ENCODE peak calls at places on chromosome 12, in four cellular contexts. E, P, K and R are unnamed samples.

GRCh38 chr12:93773122-93773871 is 96.1 kb downstream of the CRADD start:
- DNase-seq in E (no peak), P (no peak), K (peak; percentile 31), R (no peak)

GRCh38 chr12:89731614-89732013 is 23.0 kb upstream of the ATP2B1 start:
- DNase-seq in E (no peak), P (no peak), K (no peak), R (no peak)

GRCh38 chr12:132323171-132324010 is 6.0 kb downstream of the GALNT9 start:
- DNase-seq in E (no peak), P (no peak), K (no peak), R (no peak)

GRCh38 chr12:30795660-30796507 is 41.1 kb upstream of the CAPRIN2 start:
- DNase-seq in E (peak; percentile 33), P (peak; percentile 54), K (no peak), R (peak; percentile 51)

GRCh38 chr12:121860257-121860656 is 1.6 kb upstream of the HPD start:
- DNase-seq in E (no peak), P (no peak), K (no peak), R (no peak)

GRCh38 chr12:20404576-20405346 is 36.4 kb downstream of the PDE3A start:
- DNase-seq in E (no peak), P (no peak), K (peak; percentile 69), R (peak; percentile 33)

GRCh38 chr12:114662512-114663177 is 21.3 kb downstream of the TBX3 start:
- DNase-seq in E (peak; percentile 92), P (peak; percentile 75), K (peak; percentile 52), R (peak; percentile 85)

GRCh38 chr12:108846320-108846719 is 11.1 kb downstream of the SSH1 start:
- DNase-seq in E (no peak), P (no peak), K (peak; percentile 25), R (no peak)

GRCh38 chr12:106583578-106584103 is 837 bp downstream of the RFX4 start:
- DNase-seq in E (no peak), P (peak; percentile 45), K (no peak), R (no peak)

GRCh38 chr12:2548095-2548494 is 246.7 kb upstream of the FKBP4 start:
- DNase-seq in E (no peak), P (no peak), K (no peak), R (no peak)

GRCh38 chr12:16165506-16165905 is 112.0 kb downstream of the SLC15A5 start:
- DNase-seq in E (peak; percentile 15), P (peak; percentile 22), K (peak; percentile 42), R (no peak)

GRCh38 chr12:127079636-127080035 is 1187.3 kb upstream of the TMEM132C start:
- DNase-seq in E (no peak), P (no peak), K (no peak), R (no peak)

GRCh38 chr12:110585231-110585799 is 2.2 kb upstream of the PPTC7 start:
- DNase-seq in E (no peak), P (no peak), K (peak; percentile 48), R (no peak)

GRCh38 chr12:124680863-124681778 is 113.7 kb upstream of the NCOR2 start:
- DNase-seq in E (peak; percentile 55), P (peak; percentile 53), K (peak; percentile 90), R (no peak)

GRCh38 chr12:109758406-109759075 is 44.9 kb downstream of the FAM222A start:
- DNase-seq in E (no peak), P (no peak), K (no peak), R (no peak)

GRCh38 chr12:68559984-68560822 is 50.5 kb upstream of the RAP1B start:
- DNase-seq in E (no peak), P (no peak), K (peak; percentile 84), R (no peak)

GRCh38 chr12:108289342-108290131 is 49.6 kb downstream of the CMKLR1 start:
- DNase-seq in E (peak; percentile 75), P (no peak), K (no peak), R (no peak)

GRCh38 chr12:19220861-19221466 is 91.4 kb downstream of the PLEKHA5 start:
- DNase-seq in E (no peak), P (no peak), K (no peak), R (no peak)

GRCh38 chr12:101670007-101670671 is 27.3 kb upstream of the CHPT1 start:
- DNase-seq in E (peak; percentile 16), P (peak; percentile 22), K (peak; percentile 82), R (no peak)

GRCh38 chr12:4303750-4304149 is 17.3 kb upstream of the TIGAR start:
- DNase-seq in E (no peak), P (no peak), K (no peak), R (no peak)

GRCh38 chr12:106459534-106459933 is 102.0 kb downstream of the POLR3B start:
- DNase-seq in E (no peak), P (no peak), K (no peak), R (no peak)

GRCh38 chr12:95118138-95118787 is 44.8 kb upstream of the NR2C1 start:
- DNase-seq in E (no peak), P (no peak), K (no peak), R (no peak)

GRCh38 chr12:98998697-98999299 is 353.7 kb downstream of the APAF1 start:
- DNase-seq in E (no peak), P (no peak), K (no peak), R (no peak)

GRCh38 chr12:110503432-110503831 is 1.3 kb downstream of the RAD9B start:
- DNase-seq in E (no peak), P (no peak), K (no peak), R (no peak)

GRCh38 chr12:25364529-25365339 is 114.0 kb upstream of the KRAS start:
- DNase-seq in E (no peak), P (no peak), K (no peak), R (no peak)

GRCh38 chr12:49750027-49750977 is 8.9 kb downstream of the TMBIM6 start:
- DNase-seq in E (no peak), P (no peak), K (peak; percentile 84), R (no peak)
- TF ChIP-seq CTCF in E (no peak), P (no peak), K (no peak), R (no peak)

GRCh38 chr12:6201199-6201608 is 1.0 kb downstream of the CD9 start:
- DNase-seq in E (no peak), P (no peak), K (no peak), R (no peak)
- TF ChIP-seq CTCF in E (no peak), P (no peak), K (no peak), R (no peak)

GRCh38 chr12:118358008-118358359 is 14.7 kb downstream of the TAOK3 start:
- DNase-seq in E (no peak), P (no peak), K (no peak), R (no peak)
- TF ChIP-seq CTCF in E (no peak), P (no peak), K (no peak), R (no peak)

GRCh38 chr12:51128905-51129304 is 44.0 kb downstream of the TFCP2 start:
- DNase-seq in E (no peak), P (no peak), K (no peak), R (no peak)
- TF ChIP-seq CTCF in E (no peak), P (no peak), K (no peak), R (no peak)

GRCh38 chr12:47545938-47546609 is 159.8 kb downstream of the RPAP3 start:
- DNase-seq in E (no peak), P (no peak), K (no peak), R (no peak)

GRCh38 chr12:47549258-47549657 is 156.6 kb downstream of the RPAP3 start:
- DNase-seq in E (no peak), P (no peak), K (no peak), R (no peak)

GRCh38 chr12:47551426-47551851 is 154.4 kb downstream of the RPAP3 start:
- DNase-seq in E (no peak), P (no peak), K (no peak), R (no peak)

GRCh38 chr12:47547077-47547476 is 158.8 kb downstream of the RPAP3 start:
- DNase-seq in E (no peak), P (no peak), K (no peak), R (no peak)
- TF ChIP-seq CTCF in E (no peak), P (peak; percentile 34), K (no peak), R (no peak)

DNA sequence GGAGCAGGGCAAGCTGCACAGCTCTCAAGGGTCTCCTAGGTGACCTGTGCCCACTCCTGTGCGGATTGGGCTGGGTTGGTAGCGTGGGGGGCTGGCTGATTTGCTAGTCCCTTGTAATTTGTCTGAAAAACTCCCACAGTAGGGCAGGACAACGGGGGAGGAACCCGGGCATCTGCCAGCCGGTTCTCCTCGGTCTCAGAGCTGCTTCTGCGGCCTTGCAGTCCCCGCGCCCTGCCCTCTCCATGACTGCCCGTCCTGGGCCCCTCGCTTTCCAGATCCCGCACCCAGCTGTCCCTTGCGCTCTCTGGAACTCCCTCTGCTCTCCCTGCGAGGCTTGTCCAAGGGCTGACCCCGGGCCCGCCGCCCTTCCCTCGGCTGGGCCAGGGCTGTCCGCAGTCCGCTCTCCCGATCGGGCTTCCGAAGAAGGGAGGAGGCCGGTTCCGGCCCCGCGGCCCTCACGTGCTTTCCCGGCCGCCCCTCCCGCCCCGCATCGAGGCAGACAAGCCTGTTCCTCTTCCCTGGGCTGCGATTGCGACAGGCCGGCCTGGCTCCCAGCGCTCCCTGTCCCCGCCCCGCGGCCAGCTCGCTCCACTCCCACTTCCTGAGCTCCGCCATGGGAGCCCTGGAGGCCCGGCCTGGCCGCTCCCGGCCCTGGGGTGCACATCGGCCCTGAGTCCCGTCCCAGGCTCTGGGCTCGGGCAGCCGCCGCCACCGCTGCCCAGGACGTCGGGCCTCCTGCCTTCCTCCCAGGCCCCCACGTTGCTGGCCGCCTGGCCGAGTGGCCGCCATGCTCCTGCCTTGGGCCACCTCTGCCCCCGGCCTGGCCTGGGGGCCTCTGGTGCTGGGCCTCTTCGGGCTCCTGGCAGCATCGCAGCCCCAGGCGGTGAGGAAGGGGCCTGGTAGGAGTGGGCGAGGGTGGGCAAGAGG is at the start of gene LTBR:
- DNase-seq in E (peak; percentile 96), P (no peak), K (peak; percentile 96), R (peak; percentile 75)
- TF ChIP-seq CTCF in E (peak; percentile 26), P (no peak), K (no peak), R (no peak)

GRCh38 chr12:96361074-96361473 is 39.2 kb downstream of the CDK17 start:
- DNase-seq in E (no peak), P (no peak), K (no peak), R (no peak)

GRCh38 chr12:96356831-96357230 is 43.4 kb downstream of the CDK17 start:
- DNase-seq in E (no peak), P (no peak), K (no peak), R (no peak)

GRCh38 chr12:96360550-96360949 is 39.7 kb downstream of the CDK17 start:
- DNase-seq in E (no peak), P (no peak), K (no peak), R (no peak)

GRCh38 chr12:96354844-96355534 is 45.2 kb downstream of the CDK17 start:
- DNase-seq in E (no peak), P (no peak), K (no peak), R (no peak)

GRCh38 chr12:96359328-96359727 is 40.9 kb downstream of the CDK17 start:
- DNase-seq in E (no peak), P (no peak), K (no peak), R (no peak)
- TF ChIP-seq CTCF in E (no peak), P (no peak), K (no peak), R (no peak)

GRCh38 chr12:53128780-53129747 is 25.8 kb downstream of the SOAT2 start:
- DNase-seq in E (no peak), P (no peak), K (peak; percentile 77), R (no peak)

GRCh38 chr12:53123578-53124351 is 20.5 kb downstream of the SOAT2 start:
- DNase-seq in E (no peak), P (no peak), K (no peak), R (no peak)

GRCh38 chr12:53124352-53124723 is 21.1 kb downstream of the SOAT2 start:
- DNase-seq in E (no peak), P (no peak), K (no peak), R (no peak)

GRCh38 chr12:53122961-53123468 is 19.7 kb downstream of the SOAT2 start:
- DNase-seq in E (no peak), P (no peak), K (no peak), R (no peak)

GRCh38 chr12:53127169-53127568 is 23.9 kb downstream of the SOAT2 start:
- DNase-seq in E (no peak), P (no peak), K (no peak), R (no peak)
- TF ChIP-seq CTCF in E (no peak), P (no peak), K (no peak), R (no peak)